ENCODE peak calls at places on chromosomes 1 and 21, in five cellular contexts. W is IMR-90, L is A549, A is endothelial cell of umbilical vein, R is H9. P is an unnamed sample.

GRCh38 chr1:226919587-226919986 is 20.5 kb upstream of the COQ8A start:
- DNase-seq in L (no peak), R (no peak), W (no peak), A (no peak), P (no peak)

GRCh38 chr21:31335957-31336738 is 7.9 kb downstream of the TIAM1 start:
- DNase-seq in L (peak; percentile 8), W (peak; percentile 95), R (no peak), A (no peak), P (peak; percentile 94)

GRCh38 chr1:8660455-8660854 is 157.0 kb downstream of the RERE start:
- DNase-seq in A (peak; percentile 92), L (no peak), W (peak; percentile 94), R (peak; percentile 35), P (peak; percentile 21)

GRCh38 chr1:101407505-101408211 is 170.8 kb downstream of the S1PR1 start:
- DNase-seq in W (no peak), R (no peak), A (no peak), L (no peak), P (no peak)

GRCh38 chr1:71464016-71464415 is 383.2 kb upstream of the ZRANB2 start:
- DNase-seq in A (no peak), W (peak; percentile 22), R (no peak), L (no peak), P (no peak)

GRCh38 chr1:12049625-12050024 is 13.5 kb upstream of the TNFRSF8 start:
- DNase-seq in R (no peak), W (no peak), L (no peak), A (no peak), P (no peak)

GRCh38 chr1:28640766-28641165 is 2.1 kb downstream of the TAF12 start:
- DNase-seq in W (peak; percentile 9), R (no peak), A (peak; percentile 26), L (no peak), P (no peak)

GRCh38 chr1:12433323-12434053 is 184.5 kb downstream of the DHRS3 start:
- DNase-seq in W (peak; percentile 67), R (peak; percentile 33), L (no peak), A (peak; percentile 92), P (no peak)

GRCh38 chr1:19395678-19396192 is 83.6 kb downstream of the SLC66A1 start:
- DNase-seq in W (peak; percentile 83), L (no peak), A (no peak), R (peak; percentile 41), P (peak; percentile 81)

DNA sequence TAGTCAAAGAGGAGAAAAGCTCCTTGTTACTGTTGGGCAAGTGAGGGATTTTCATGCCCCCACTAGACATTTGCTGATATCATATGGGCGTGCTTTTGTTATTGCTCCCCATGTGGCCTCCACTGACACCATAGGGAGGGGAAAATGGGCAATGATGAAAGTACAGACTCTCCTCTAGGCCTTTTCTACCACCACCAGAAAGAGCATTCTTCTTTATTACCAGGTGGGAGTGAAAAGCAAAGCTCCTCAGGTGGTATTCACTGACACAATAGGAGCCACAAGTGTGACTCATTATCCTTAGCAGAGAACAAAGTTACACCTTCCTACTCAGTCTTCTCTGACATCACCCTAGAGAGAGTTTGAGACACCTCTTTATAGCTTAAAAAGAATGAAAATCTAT is 667.1 kb downstream of the LTN1 start:
- DNase-seq in W (no peak), A (no peak), R (peak; percentile 57), L (no peak), P (no peak)
- H3K9me3 ChIP-seq in W (peaks cover 8% of the 10 kb centered on the region), A (no peaks in the 10 kb centered on the region), R (peaks cover 10% of the 10 kb centered on the region), L (no peaks in the 10 kb centered on the region), P (no peaks in the 10 kb centered on the region)

GRCh38 chr1:246404078-246404477 is 103.0 kb downstream of the SMYD3 start:
- DNase-seq in A (no peak), W (no peak), L (no peak), R (no peak), P (no peak)
- H3K4me2 ChIP-seq in A (no peak overlapping the region), W (no peak overlapping the region), L (no peak overlapping the region), R (no peak overlapping the region), P (no peak overlapping the region)

GRCh38 chr21:19290328-19290727 is 886.7 kb upstream of the TMPRSS15 start:
- DNase-seq in R (no peak), L (no peak), W (no peak), A (no peak), P (no peak)
- H3K9me3 ChIP-seq in R (no peaks in the 10 kb centered on the region), L (no peaks in the 10 kb centered on the region), W (no peaks in the 10 kb centered on the region), A (no peaks in the 10 kb centered on the region), P (no peaks in the 10 kb centered on the region)

GRCh38 chr1:225418598-225418997 is 9.2 kb downstream of the LBR start:
- DNase-seq in A (no peak), W (no peak), L (no peak), R (no peak), P (peak; percentile 38)
- H3K4me2 ChIP-seq in A (no peak overlapping the region), W (no peak overlapping the region), L (no peak overlapping the region), R (no peak overlapping the region), P (no peak overlapping the region)

DNA sequence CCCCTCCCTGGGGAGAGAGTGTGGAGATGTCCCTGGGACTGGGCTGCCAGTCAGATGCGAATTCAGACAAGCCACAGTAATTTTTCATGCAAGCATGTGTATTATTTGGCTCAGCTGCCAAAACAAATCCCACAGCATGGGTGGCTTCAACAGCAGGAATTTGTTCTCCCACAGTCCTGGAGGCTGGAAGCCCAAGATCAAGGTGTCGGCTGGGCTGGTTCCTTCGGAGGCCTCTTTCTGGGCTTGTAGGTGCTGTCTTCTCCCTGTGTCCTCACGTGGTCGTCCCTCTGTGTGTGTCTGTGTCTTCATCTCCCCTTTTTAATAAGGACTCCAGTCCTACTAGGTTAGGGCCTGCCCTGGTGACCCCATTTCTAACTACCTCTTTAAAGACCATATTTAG is 91.9 kb upstream of the ACTRT2 start:
- DNase-seq in W (no peak), A (no peak), L (no peak), R (no peak), P (no peak)
- H3K9me3 ChIP-seq in W (peaks cover 75% of the 10 kb centered on the region), A (peaks cover 12% of the 10 kb centered on the region), L (no peaks in the 10 kb centered on the region), R (peaks cover 69% of the 10 kb centered on the region), P (peaks cover 50% of the 10 kb centered on the region)

GRCh38 chr1:73674945-73675561 is 522.9 kb downstream of the LRRIQ3 start:
- DNase-seq in A (peak; percentile 28), R (no peak), L (no peak), W (no peak), P (peak; percentile 18)
- H3K4me2 ChIP-seq in A (no peak overlapping the region), R (no peak overlapping the region), L (no peak overlapping the region), W (no peak overlapping the region), P (no peak overlapping the region)

GRCh38 chr21:44706026-44706705 is 5.2 kb downstream of the TSPEAR start:
- DNase-seq in L (no peak), A (no peak), W (no peak), R (no peak), P (no peak)
- H3K9me3 ChIP-seq in L (no peaks in the 10 kb centered on the region), A (no peaks in the 10 kb centered on the region), W (peaks cover 6% of the 10 kb centered on the region), R (no peaks in the 10 kb centered on the region), P (peaks cover 19% of the 10 kb centered on the region)